ENCODE peak calls at places on chromosomes 7 and 10, in five cellular contexts. V is NCI-H748 treated with DMSO at 0.1 percent for 48 hours; M is glutamatergic neuron; O is activated CD8-positive, alpha-beta memory T cell treated with anti-CD3 and anti-CD28 coated beads, Interleukin-2, amount 10 ng/mL, durations not matched to agents 7 days and 5 days; P is anterior cingulate cortex. G is an unnamed sample.

GRCh38 chr10:71255817-71256660 is 43.7 kb downstream of the UNC5B start:
- DNase-seq in V (no peak), O (no peak), M (no peak), P (no peak), G (peak; percentile 45)

GRCh38 chr7:127935847-127936376 is 95.3 kb downstream of the LRRC4 start:
- DNase-seq in O (no peak), V (no peak), M (peak; percentile 19), P (no peak), G (no peak)

GRCh38 chr7:63931057-63931600 is 67.5 kb upstream of the ZNF722 start:
- DNase-seq in M (no peak), V (no peak), O (no peak), P (no peak), G (no peak)

GRCh38 chr10:35884657-35885071 is 242.6 kb upstream of the FZD8 start:
- DNase-seq in P (no peak), M (no peak), O (no peak), V (peak; percentile 81), G (peak; percentile 33)

GRCh38 chr10:74189999-74190421 is 39.0 kb downstream of the ADK start:
- DNase-seq in P (no peak), V (no peak), O (peak; percentile 55), M (no peak), G (peak; percentile 79)

GRCh38 chr7:142338633-142339501 is 81.0 kb upstream of the PRSS58 start:
- DNase-seq in V (no peak), M (peak; percentile 88), P (peak; percentile 48), O (no peak), G (no peak)

GRCh38 chr10:75011221-75011620 is 100.2 kb upstream of the SAMD8 start:
- DNase-seq in V (no peak), P (no peak), O (no peak), M (no peak), G (no peak)

GRCh38 chr10:6912424-6912823 is 332.3 kb upstream of the PRKCQ start:
- DNase-seq in P (no peak), M (no peak), V (no peak), O (no peak), G (no peak)

GRCh38 chr7:139051655-139052054 is 15.8 kb upstream of the ZC3HAV1L start:
- DNase-seq in V (no peak), O (no peak), M (no peak), P (no peak), G (no peak)

G was measured in upper lobe of left lung.